ENCODE peak calls at places on chromosomes 13 and 19, in six cellular contexts. One of them, this sample, is unnamed.

GRCh38 chr13:111479412-111479811 is 159.0 kb downstream of the TEX29 start:
- DNase-seq in H1: no peak
- DNase-seq in K562: no peak
- DNase-seq in GM12891: no peak
- DNase-seq in GM12878: no peak
- DNase-seq in HepG2: no peak
- DNase-seq in this sample: no peak

GRCh38 chr19:49837009-49837310 is 14.0 kb upstream of the PTOV1 start:
- DNase-seq in H1: no peak
- DNase-seq in K562: no peak
- DNase-seq in GM12891: no peak
- DNase-seq in GM12878: no peak
- DNase-seq in HepG2: no peak
- DNase-seq in this sample: no peak

GRCh38 chr13:41985788-41986508 is 25.0 kb upstream of the VWA8 start:
- DNase-seq in H1: no peak
- DNase-seq in K562: no peak
- DNase-seq in GM12891: no peak
- DNase-seq in GM12878: no peak
- DNase-seq in HepG2: no peak
- DNase-seq in this sample: no peak

GRCh38 chr19:30932854-30933253 is 416.4 kb downstream of the TSHZ3 start:
- DNase-seq in H1: no peak
- DNase-seq in K562: no peak
- DNase-seq in GM12891: no peak
- DNase-seq in GM12878: no peak
- DNase-seq in HepG2: no peak
- DNase-seq in this sample: no peak

GRCh38 chr13:23707674-23708073 is 137.5 kb downstream of the TNFRSF19 start:
- DNase-seq in H1: no peak
- DNase-seq in K562: no peak
- DNase-seq in GM12891: no peak
- DNase-seq in GM12878: no peak
- DNase-seq in HepG2: no peak
- DNase-seq in this sample: no peak

GRCh38 chr13:46687810-46688209 is 109.2 kb downstream of the ESD start:
- DNase-seq in H1: peak; percentile 56
- DNase-seq in K562: peak; percentile 46
- DNase-seq in GM12891: no peak
- DNase-seq in GM12878: no peak
- DNase-seq in HepG2: peak; percentile 80
- DNase-seq in this sample: no peak

GRCh38 chr19:58170860-58171259 is 12.0 kb upstream of the ZNF274 start:
- DNase-seq in H1: no peak
- DNase-seq in K562: no peak
- DNase-seq in GM12891: no peak
- DNase-seq in GM12878: no peak
- DNase-seq in HepG2: no peak
- DNase-seq in this sample: no peak

GRCh38 chr13:37868691-37869505 is 674 bp downstream of the TRPC4 start:
- DNase-seq in H1: no peak
- DNase-seq in K562: no peak
- DNase-seq in GM12891: no peak
- DNase-seq in GM12878: no peak
- DNase-seq in HepG2: no peak
- DNase-seq in this sample: no peak

GRCh38 chr19:28292822-28293500 is 920.0 kb downstream of the UQCRFS1 start:
- DNase-seq in H1: no peak
- DNase-seq in K562: no peak
- DNase-seq in GM12891: no peak
- DNase-seq in GM12878: no peak
- DNase-seq in HepG2: no peak
- DNase-seq in this sample: no peak

GRCh38 chr13:47215741-47216140 is 318.9 kb upstream of the HTR2A start:
- DNase-seq in H1: peak; percentile 19
- DNase-seq in K562: no peak
- DNase-seq in GM12891: no peak
- DNase-seq in GM12878: no peak
- DNase-seq in HepG2: no peak
- DNase-seq in this sample: no peak

GRCh38 chr13:113405481-113406300 is 41.8 kb upstream of the GRTP1 start:
- DNase-seq in H1: no peak
- DNase-seq in K562: no peak
- DNase-seq in GM12891: no peak
- DNase-seq in GM12878: no peak
- DNase-seq in HepG2: no peak
- DNase-seq in this sample: no peak

GRCh38 chr13:67275351-67275989 is 45.3 kb upstream of the PCDH9 start:
- DNase-seq in H1: no peak
- DNase-seq in K562: no peak
- DNase-seq in GM12891: no peak
- DNase-seq in GM12878: no peak
- DNase-seq in HepG2: no peak
- DNase-seq in this sample: no peak

GRCh38 chr13:33277946-33278345 is 7.6 kb downstream of the STARD13 start:
- DNase-seq in H1: no peak
- DNase-seq in K562: no peak
- DNase-seq in GM12891: no peak
- DNase-seq in GM12878: no peak
- DNase-seq in HepG2: no peak
- DNase-seq in this sample: no peak

GRCh38 chr13:114068723-114069322 is 63.6 kb downstream of the RASA3 start:
- DNase-seq in H1: no peak
- DNase-seq in K562: no peak
- DNase-seq in GM12891: no peak
- DNase-seq in GM12878: no peak
- DNase-seq in HepG2: no peak
- DNase-seq in this sample: no peak

GRCh38 chr13:43431279-43431678 is 355.5 kb downstream of the ENOX1 start:
- DNase-seq in H1: no peak
- DNase-seq in K562: no peak
- DNase-seq in GM12891: no peak
- DNase-seq in GM12878: no peak
- DNase-seq in HepG2: no peak
- DNase-seq in this sample: no peak

GRCh38 chr13:71274923-71275593 is 591.9 kb downstream of the DACH1 start:
- DNase-seq in H1: no peak
- DNase-seq in K562: no peak
- DNase-seq in GM12891: no peak
- DNase-seq in GM12878: peak; percentile 32
- DNase-seq in HepG2: no peak
- DNase-seq in this sample: no peak

GRCh38 chr19:11195169-11195568 is 2.2 kb downstream of the KANK2 start:
- DNase-seq in H1: no peak
- DNase-seq in K562: no peak
- DNase-seq in GM12891: no peak
- DNase-seq in GM12878: no peak
- DNase-seq in HepG2: no peak
- DNase-seq in this sample: no peak

GRCh38 chr13:76668141-76668540 is 218.1 kb downstream of the KCTD12 start:
- DNase-seq in H1: no peak
- DNase-seq in K562: no peak
- DNase-seq in GM12891: no peak
- DNase-seq in GM12878: no peak
- DNase-seq in HepG2: no peak
- DNase-seq in this sample: no peak

GRCh38 chr19:3335431-3336350 is 30.7 kb upstream of the NFIC start:
- DNase-seq in H1: no peak
- DNase-seq in K562: no peak
- DNase-seq in GM12891: no peak
- DNase-seq in GM12878: no peak
- DNase-seq in HepG2: no peak
- DNase-seq in this sample: no peak

GRCh38 chr13:99614465-99614885 is 113.2 kb downstream of the TM9SF2 start:
- DNase-seq in H1: no peak
- DNase-seq in K562: peak; percentile 54
- DNase-seq in GM12891: no peak
- DNase-seq in GM12878: no peak
- DNase-seq in HepG2: peak; percentile 76
- DNase-seq in this sample: no peak

GRCh38 chr19:4933528-4933927 is 24.2 kb downstream of the UHRF1 start:
- DNase-seq in H1: no peak
- DNase-seq in K562: no peak
- DNase-seq in GM12891: no peak
- DNase-seq in GM12878: no peak
- DNase-seq in HepG2: no peak
- DNase-seq in this sample: no peak

GRCh38 chr19:54158812-54159351 is 639 bp downstream of the LENG1 start:
- DNase-seq in H1: no peak
- DNase-seq in K562: no peak
- DNase-seq in GM12891: no peak
- DNase-seq in GM12878: no peak
- DNase-seq in HepG2: no peak
- DNase-seq in this sample: peak; percentile 49

GRCh38 chr13:111326981-111327642 is 6.7 kb downstream of the TEX29 start:
- DNase-seq in H1: no peak
- DNase-seq in K562: no peak
- DNase-seq in GM12891: no peak
- DNase-seq in GM12878: no peak
- DNase-seq in HepG2: no peak
- DNase-seq in this sample: no peak

GRCh38 chr13:110882972-110883371 is 31.9 kb downstream of the ANKRD10 start:
- DNase-seq in H1: no peak
- DNase-seq in K562: no peak
- DNase-seq in GM12891: no peak
- DNase-seq in GM12878: no peak
- DNase-seq in HepG2: no peak
- DNase-seq in this sample: no peak

GRCh38 chr13:41495044-41495443 is 37.7 kb downstream of the RGCC start:
- DNase-seq in H1: no peak
- DNase-seq in K562: no peak
- DNase-seq in GM12891: no peak
- DNase-seq in GM12878: no peak
- DNase-seq in HepG2: peak; percentile 10
- DNase-seq in this sample: no peak

GRCh38 chr19:19193926-19194325 is 1.9 kb downstream of the RFXANK start:
- DNase-seq in H1: no peak
- DNase-seq in K562: no peak
- DNase-seq in GM12891: no peak
- DNase-seq in GM12878: no peak
- DNase-seq in HepG2: no peak
- DNase-seq in this sample: no peak

GRCh38 chr19:19191920-19192882 is at the start of the genes BORCS8 and RFXANK:
- DNase-seq in H1: peak; percentile 98
- DNase-seq in K562: peak; percentile 99
- DNase-seq in GM12891: peak; percentile 97
- DNase-seq in GM12878: peak; percentile 97
- DNase-seq in HepG2: peak; percentile 98
- DNase-seq in this sample: peak; percentile 96

DNA sequence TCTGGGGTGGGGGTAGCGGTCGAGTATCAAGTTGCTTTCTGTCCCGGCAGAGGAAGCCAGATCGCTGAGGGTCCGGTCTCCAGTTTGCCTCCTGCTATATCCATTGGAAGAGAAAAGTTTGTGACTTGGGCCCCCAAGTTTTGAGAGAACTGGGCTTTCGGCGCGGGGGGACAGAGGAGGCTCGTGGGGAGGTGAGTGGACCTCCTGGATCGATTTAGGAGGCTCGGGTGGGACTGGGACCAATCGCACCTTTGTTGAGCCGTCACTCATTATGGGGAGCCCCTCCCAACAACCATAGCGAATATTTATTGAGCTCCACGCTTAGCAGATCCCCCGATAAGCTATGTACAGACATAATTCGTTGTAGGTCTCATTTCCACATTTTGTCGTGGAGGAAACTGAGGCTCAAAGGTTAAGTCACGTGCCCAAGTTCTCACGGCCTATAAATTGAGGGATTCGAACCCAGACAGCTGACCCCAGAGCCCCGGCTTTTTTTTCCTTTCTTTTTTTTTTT is 909 bp downstream of the RFXANK start:
- DNase-seq in H1: no peak
- DNase-seq in K562: no peak
- DNase-seq in GM12891: no peak
- DNase-seq in GM12878: no peak
- DNase-seq in HepG2: no peak
- DNase-seq in this sample: no peak
- TF ChIP-seq POLR2AphosphoS5 in H1: no peak
- TF ChIP-seq POLR2AphosphoS5 in K562: peak; percentile 18
- TF ChIP-seq POLR2AphosphoS5 in GM12891: no peak
- TF ChIP-seq POLR2AphosphoS5 in GM12878: no peak
- TF ChIP-seq POLR2AphosphoS5 in HepG2: no peak
- TF ChIP-seq POLR2AphosphoS5 in this sample: no peak

GRCh38 chr19:42255766-42256750 is 1.1 kb upstream of the ERF start:
- DNase-seq in H1: no peak
- DNase-seq in K562: no peak
- DNase-seq in GM12891: no peak
- DNase-seq in GM12878: no peak
- DNase-seq in HepG2: no peak
- DNase-seq in this sample: no peak
- TF ChIP-seq TAF1 in H1: no peak
- TF ChIP-seq TAF1 in K562: no peak
- TF ChIP-seq TAF1 in GM12891: no peak
- TF ChIP-seq TAF1 in GM12878: no peak
- TF ChIP-seq TAF1 in HepG2: no peak
- TF ChIP-seq TAF1 in this sample: no peak

DNA sequence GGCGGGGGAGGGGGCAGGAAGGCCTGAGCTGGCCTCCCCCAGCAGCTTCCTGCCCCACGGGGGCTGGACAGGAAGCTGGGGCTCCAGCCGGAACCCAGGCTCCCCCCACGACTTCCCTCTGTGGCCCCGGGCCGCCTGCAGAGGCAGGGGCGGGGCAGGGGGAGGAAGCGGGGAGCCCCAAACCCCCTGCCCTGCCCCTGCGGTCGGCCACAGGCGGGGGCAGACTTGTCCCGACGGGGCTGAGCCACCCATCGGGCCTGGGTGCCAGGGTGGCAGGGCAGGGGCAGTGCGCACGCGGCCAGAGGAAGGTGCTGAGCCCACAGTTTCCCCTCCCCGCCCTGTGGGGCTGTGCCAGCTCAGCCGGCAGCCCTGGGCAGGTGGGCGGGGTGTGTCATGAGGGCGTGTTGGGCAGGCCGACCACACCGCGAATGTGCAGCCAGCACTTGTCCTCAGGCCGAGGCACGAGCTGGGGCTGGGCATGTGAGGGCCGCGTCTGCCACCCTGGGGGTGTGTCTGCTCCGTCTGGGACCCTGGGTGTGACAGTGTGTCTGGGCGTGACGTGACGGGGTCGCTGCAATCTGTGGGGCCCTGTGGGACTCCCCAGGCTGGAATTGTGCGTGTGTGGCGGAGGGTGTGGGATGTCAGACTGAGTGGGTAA is 17.7 kb downstream of the CCDC97 start:
- DNase-seq in H1: no peak
- DNase-seq in K562: no peak
- DNase-seq in GM12891: peak; percentile 84
- DNase-seq in GM12878: no peak
- DNase-seq in HepG2: no peak
- DNase-seq in this sample: peak; percentile 90
- TF ChIP-seq POLR2A in H1: no peak
- TF ChIP-seq POLR2A in K562: no peak
- TF ChIP-seq POLR2A in GM12891: peak; percentile 50
- TF ChIP-seq POLR2A in GM12878: peak; percentile 78
- TF ChIP-seq POLR2A in HepG2: no peak
- TF ChIP-seq POLR2A in this sample: peak; percentile 78

DNA sequence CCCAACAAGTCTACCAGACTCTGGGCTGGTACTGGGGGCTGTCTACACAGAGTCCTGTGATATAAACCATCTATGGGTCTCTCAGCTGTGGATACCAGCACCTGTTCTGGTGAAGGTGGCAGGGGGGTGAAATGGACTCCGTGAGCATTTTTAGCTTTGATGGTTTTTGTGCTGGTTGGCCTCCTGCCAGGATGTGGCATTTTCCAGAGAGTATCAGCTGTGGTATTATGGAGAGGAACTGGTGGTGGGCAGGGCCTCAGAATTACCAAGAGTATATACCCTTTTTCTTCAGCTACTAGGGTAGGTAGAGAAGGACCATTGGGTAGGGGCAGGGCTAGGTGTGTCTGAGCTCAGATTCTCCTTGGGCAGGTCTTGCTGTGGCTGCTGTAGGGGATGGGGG is 1920.9 kb upstream of the PCDH20 start:
- DNase-seq in H1: no peak
- DNase-seq in K562: no peak
- DNase-seq in GM12891: no peak
- DNase-seq in GM12878: no peak
- DNase-seq in HepG2: no peak
- DNase-seq in this sample: no peak
- TF ChIP-seq POLR2AphosphoS5 in H1: no peak
- TF ChIP-seq POLR2AphosphoS5 in K562: no peak
- TF ChIP-seq POLR2AphosphoS5 in GM12891: no peak
- TF ChIP-seq POLR2AphosphoS5 in GM12878: no peak
- TF ChIP-seq POLR2AphosphoS5 in HepG2: no peak
- TF ChIP-seq POLR2AphosphoS5 in this sample: no peak

This sample was measured in GM12892.